ENCODE peak calls at places on chromosomes 1 and 21, in four cellular contexts. I is NCI-H345, W is suprapubic skin, P is left lobe of liver. N is an unnamed sample.
A peak's percentile ranks its signal among the peaks of the same experiment; 100 is the strongest.

GRCh38 chr1:18463984-18464664 is 16.6 kb upstream of the KLHDC7A start:
- DNase-seq in I (no peak), W (no peak), P (peak; percentile 88), N (no peak)

GRCh38 chr1:208513799-208514198 is 269.6 kb upstream of the PLXNA2 start:
- DNase-seq in I (no peak), W (no peak), P (no peak), N (no peak)

GRCh38 chr1:208027861-208028260 is 116.9 kb upstream of the CD34 start:
- DNase-seq in I (no peak), W (no peak), P (no peak), N (no peak)

GRCh38 chr1:208079161-208079560 is 165.0 kb downstream of the PLXNA2 start:
- DNase-seq in I (no peak), W (no peak), P (no peak), N (no peak)

GRCh38 chr1:112285311-112285710 is 110.7 kb upstream of the CTTNBP2NL start:
- DNase-seq in I (no peak), W (no peak), P (no peak), N (no peak)

GRCh38 chr1:245859510-245860114 is 647.5 kb downstream of the SMYD3 start:
- DNase-seq in I (no peak), W (no peak), P (no peak), N (no peak)

GRCh38 chr21:27818847-27819246 is 852.0 kb upstream of the ADAMTS5 start:
- DNase-seq in I (no peak), W (no peak), P (no peak), N (no peak)

GRCh38 chr1:25543425-25544242 is at the start of gene LDLRAP1:
- DNase-seq in I (peak; percentile 57), W (no peak), P (peak; percentile 86), N (peak; percentile 51)

GRCh38 chr21:35096959-35097358 is 47.9 kb upstream of the RUNX1 start:
- DNase-seq in I (no peak), W (no peak), P (no peak), N (no peak)

GRCh38 chr1:40519517-40519916 is 10.9 kb downstream of the EXO5 start:
- DNase-seq in I (no peak), W (no peak), P (no peak), N (no peak)

GRCh38 chr1:177448652-177449351 is 278.0 kb downstream of the BRINP2 start:
- DNase-seq in I (no peak), W (no peak), P (no peak), N (no peak)

N was measured in naive B cell.